ENCODE peak calls at places on chromosomes 16 and 17, in eight cellular contexts. G, Z, E, L, B, Q, O and X are unnamed samples.

GRCh38 chr17:45791935-45792334 is 7.8 kb downstream of the CRHR1 start:
- DNase-seq in Z (no peak), Q (no peak), G (peak), E (no peak), O (peak), B (no peak), L (no peak), X (no peak)

GRCh38 chr17:43832168-43832975 is 574 bp downstream of the MPP3 start:
- DNase-seq in L (no peak), E (peak), B (peak), Q (no peak), Z (peak), G (no peak), O (peak), X (no peak)

GRCh38 chr16:630024-630814 is 566 bp upstream of the WFIKKN1 start:
- DNase-seq in B (no peak), O (no peak), L (no peak), Q (no peak), Z (no peak), G (no peak), E (no peak), X (no peak)

GRCh38 chr16:4087990-4088577 is 28.2 kb downstream of the ADCY9 start:
- DNase-seq in O (no peak), Z (no peak), L (no peak), Q (no peak), G (no peak), E (no peak), B (no peak), X (no peak)

GRCh38 chr16:75042423-75043174 is 43.8 kb downstream of the ZNRF1 start:
- DNase-seq in Z (no peak), G (no peak), O (no peak), Q (no peak), L (no peak), E (no peak), B (peak), X (no peak)

GRCh38 chr17:42543190-42544079 is 7.4 kb downstream of the NAGLU start:
- DNase-seq in E (no peak), Q (no peak), L (no peak), O (no peak), Z (no peak), G (no peak), B (no peak), X (no peak)

GRCh38 chr17:15972497-15972951 is 27.0 kb downstream of the ZSWIM7 start:
- DNase-seq in O (peak), G (no peak), B (no peak), E (no peak), L (no peak), Z (no peak), Q (no peak), X (no peak)

GRCh38 chr16:50742521-50743150 is 750 bp downstream of the CYLD start:
- DNase-seq in Z (peak), L (no peak), G (no peak), O (peak), Q (no peak), B (peak), E (peak), X (no peak)

GRCh38 chr16:78894872-78895271 is 705.7 kb downstream of the MAF start:
- DNase-seq in G (no peak), Z (no peak), L (no peak), E (no peak), O (no peak), B (no peak), Q (no peak), X (no peak)

GRCh38 chr17:72976971-72977767 is 115.3 kb downstream of the SLC39A11 start:
- DNase-seq in E (peak), O (peak), G (peak), B (peak), Q (peak), L (no peak), Z (peak), X (peak)

GRCh38 chr17:83160443-83161297 is 81.3 kb downstream of the METRNL start:
- DNase-seq in B (peak), E (no peak), O (no peak), G (peak), L (no peak), Z (no peak), Q (no peak), X (no peak)

GRCh38 chr17:7852919-7853692 is 1.8 kb upstream of the TMEM88 start:
- DNase-seq in L (no peak), Z (peak), E (no peak), B (peak), Q (no peak), O (no peak), G (peak), X (no peak)

GRCh38 chr17:13099079-13099478 is 81.3 kb upstream of the ELAC2 start:
- DNase-seq in Z (no peak), G (no peak), L (no peak), B (no peak), O (no peak), Q (no peak), E (no peak), X (no peak)

GRCh38 chr16:86575754-86576557 is 2.4 kb upstream of the FOXL1 start:
- DNase-seq in Q (peak), Z (peak), B (peak), L (peak), G (no peak), O (peak), E (peak), X (peak)

GRCh38 chr17:2883544-2884203 is 87.4 kb downstream of the RAP1GAP2 start:
- DNase-seq in G (no peak), E (no peak), Q (no peak), Z (peak), O (peak), L (no peak), B (peak), X (no peak)

GRCh38 chr16:1012722-1013592 is 31.4 kb downstream of the SOX8 start:
- DNase-seq in O (no peak), G (no peak), Q (no peak), E (no peak), Z (no peak), L (no peak), B (no peak), X (no peak)

GRCh38 chr17:13688716-13689115 is 87.0 kb upstream of the HS3ST3A1 start:
- DNase-seq in Q (no peak), Z (no peak), L (no peak), E (no peak), G (no peak), O (no peak), B (no peak), X (no peak)

DNA sequence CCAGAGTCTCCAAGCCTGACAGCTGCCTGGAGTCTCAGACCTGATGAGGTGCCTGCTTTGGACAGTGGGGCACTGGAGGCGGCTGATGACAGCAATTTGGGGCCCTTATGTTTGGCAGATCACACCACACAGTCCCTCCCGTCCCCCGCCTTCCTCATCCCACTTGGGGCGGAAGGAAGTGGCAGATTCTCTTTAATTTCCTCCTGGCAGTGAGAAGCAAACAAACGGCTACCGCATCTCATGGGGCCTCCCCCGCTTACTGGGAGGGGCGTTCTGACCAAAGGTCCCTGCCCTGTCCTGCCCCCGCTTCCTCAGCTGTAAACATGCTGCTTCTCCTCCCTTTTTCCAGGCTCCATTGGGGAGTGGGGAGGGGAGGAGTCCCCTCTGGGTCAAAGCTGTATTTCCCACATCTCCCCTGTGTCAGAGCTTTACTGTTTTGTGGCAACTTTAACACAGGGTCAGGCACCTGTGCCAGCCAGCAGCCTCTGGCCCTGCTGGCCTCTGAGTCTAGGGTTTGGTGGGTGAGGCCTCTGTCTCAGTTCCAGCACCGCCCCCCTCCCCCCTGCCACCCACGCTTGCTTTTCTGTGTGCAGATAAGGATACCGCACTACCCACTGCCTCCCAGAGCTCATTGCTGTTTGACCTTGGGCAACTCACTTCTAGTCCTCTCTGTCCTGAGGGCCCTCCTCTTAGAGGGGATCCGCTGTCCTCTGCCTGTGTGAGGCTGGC is 5.4 kb upstream of the NFATC3 start:
- DNase-seq in L (no peak), Q (peak), Z (peak), E (no peak), B (peak), G (peak), O (no peak), X (no peak)
- H3K4me3 ChIP-seq in L (no peak), Q (no peak), Z (no peak), E (no peak), B (peak), G (no peak), O (no peak), X (no peak)

GRCh38 chr17:68734911-68735310 is 133.7 kb upstream of the FAM20A start:
- DNase-seq in O (no peak), E (no peak), Z (no peak), G (no peak), Q (no peak), B (no peak), L (no peak), X (no peak)

GRCh38 chr17:68738044-68738443 is 136.9 kb upstream of the FAM20A start:
- DNase-seq in E (peak), B (no peak), Z (no peak), O (no peak), L (no peak), Q (no peak), G (no peak), X (peak)

DNA sequence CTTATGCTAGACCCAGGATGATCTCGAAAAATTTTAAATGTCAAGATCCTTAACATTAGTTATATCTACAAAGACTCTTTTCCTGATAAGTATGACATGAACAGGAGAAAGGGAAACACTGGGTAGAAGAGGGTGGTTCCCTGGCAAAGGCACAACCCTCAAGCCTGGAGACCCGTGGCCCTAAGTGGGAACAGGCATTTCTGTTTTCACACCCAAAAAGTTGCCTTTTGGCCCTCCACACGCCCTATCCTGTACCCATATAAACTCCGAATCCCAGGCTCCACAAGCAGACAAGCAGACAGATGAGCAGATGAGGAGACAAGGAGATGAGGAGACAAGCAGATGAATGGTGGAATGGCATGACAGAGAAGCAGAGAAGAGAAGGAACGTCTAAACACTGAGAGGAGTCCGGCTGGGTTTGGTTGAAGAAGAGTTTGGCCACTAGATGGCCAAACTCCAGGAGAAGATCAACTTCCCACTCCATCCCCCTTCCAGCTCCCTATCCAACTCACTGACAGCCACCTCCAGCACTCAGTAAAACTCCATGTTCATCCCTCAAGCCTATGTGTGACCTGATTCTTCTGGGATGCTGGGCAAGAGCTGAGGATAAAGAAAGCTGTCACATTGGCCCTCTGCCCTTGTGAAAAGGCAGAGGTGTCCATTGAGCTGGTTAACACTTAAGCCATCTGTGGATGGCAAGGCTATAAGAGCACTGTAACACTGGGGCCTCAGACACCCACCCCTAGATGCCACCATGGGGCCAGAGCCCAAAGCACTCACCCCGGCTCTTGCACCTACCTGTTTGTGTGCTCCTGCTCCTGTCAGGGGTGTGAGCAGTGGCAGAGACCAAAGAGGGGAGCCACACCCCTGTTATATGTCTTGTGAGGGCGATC is 139.6 kb upstream of the FAM20A start:
- DNase-seq in L (no peak), Z (no peak), Q (no peak), G (no peak), E (no peak), B (no peak), O (no peak), X (no peak)
- TF ChIP-seq CTCF in L (peak), Z (no peak), Q (no peak), G (no peak), E (no peak), B (no peak), O (peak), X (peak)

DNA sequence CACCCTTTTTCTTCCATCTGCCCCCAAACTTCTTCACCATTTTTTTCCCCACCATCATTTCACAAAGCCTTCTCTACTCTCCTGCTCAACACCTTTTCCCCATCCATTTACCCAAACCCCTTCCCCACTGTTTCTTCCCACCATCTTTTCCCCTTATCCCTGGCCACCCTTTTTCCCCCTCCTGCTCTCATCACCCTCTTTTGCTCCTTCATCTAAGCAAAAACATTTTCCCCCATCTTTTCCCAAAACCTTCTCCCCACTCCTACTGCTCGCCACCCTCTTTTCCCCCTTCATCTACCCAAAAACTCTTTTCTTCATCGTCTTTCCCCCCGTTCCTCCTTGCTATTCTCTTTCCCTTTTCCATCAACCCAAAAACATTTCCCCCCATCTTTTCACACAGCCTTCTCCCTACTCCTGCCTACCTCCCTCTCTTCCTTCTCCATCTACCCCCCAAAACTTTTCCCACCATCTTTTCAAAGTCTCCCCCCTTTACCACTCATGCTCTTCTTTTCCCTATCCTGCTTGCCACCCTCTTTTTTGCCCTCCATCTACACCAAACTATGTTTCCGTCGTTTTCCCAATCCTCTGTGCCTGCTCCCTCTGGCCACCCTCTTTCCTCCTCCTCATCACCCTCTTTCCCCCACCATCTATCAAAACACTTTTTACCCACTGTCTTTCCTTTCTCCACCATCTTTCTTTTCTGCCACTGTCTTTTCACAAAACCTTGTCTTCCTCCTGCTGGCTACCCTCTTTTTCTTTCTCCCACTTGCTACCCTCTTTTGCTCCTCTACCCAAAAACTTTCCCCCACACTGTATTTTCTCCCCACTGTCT is 205.8 kb upstream of the WSB1 start:
- DNase-seq in Z (no peak), O (no peak), Q (no peak), L (no peak), G (no peak), B (no peak), E (no peak), X (no peak)
- H3K4me3 ChIP-seq in Z (no peak), O (no peak), Q (no peak), L (no peak), G (no peak), B (no peak), E (no peak), X (no peak)

GRCh38 chr16:89011909-89012621 is 35.1 kb upstream of the CBFA2T3 start:
- DNase-seq in L (no peak), O (no peak), E (no peak), G (no peak), Q (no peak), B (no peak), Z (no peak), X (no peak)

GRCh38 chr16:89012622-89012995 is 35.6 kb upstream of the CBFA2T3 start:
- DNase-seq in Q (no peak), E (no peak), G (no peak), O (no peak), Z (no peak), L (no peak), B (no peak), X (no peak)

GRCh38 chr16:89013111-89013510 is 36.1 kb upstream of the CBFA2T3 start:
- DNase-seq in L (no peak), Z (no peak), B (no peak), O (no peak), Q (no peak), G (no peak), E (no peak), X (no peak)

GRCh38 chr16:89009343-89010209 is 32.6 kb upstream of the CBFA2T3 start:
- DNase-seq in Z (peak), Q (no peak), L (no peak), O (peak), B (no peak), E (peak), G (no peak), X (no peak)

DNA sequence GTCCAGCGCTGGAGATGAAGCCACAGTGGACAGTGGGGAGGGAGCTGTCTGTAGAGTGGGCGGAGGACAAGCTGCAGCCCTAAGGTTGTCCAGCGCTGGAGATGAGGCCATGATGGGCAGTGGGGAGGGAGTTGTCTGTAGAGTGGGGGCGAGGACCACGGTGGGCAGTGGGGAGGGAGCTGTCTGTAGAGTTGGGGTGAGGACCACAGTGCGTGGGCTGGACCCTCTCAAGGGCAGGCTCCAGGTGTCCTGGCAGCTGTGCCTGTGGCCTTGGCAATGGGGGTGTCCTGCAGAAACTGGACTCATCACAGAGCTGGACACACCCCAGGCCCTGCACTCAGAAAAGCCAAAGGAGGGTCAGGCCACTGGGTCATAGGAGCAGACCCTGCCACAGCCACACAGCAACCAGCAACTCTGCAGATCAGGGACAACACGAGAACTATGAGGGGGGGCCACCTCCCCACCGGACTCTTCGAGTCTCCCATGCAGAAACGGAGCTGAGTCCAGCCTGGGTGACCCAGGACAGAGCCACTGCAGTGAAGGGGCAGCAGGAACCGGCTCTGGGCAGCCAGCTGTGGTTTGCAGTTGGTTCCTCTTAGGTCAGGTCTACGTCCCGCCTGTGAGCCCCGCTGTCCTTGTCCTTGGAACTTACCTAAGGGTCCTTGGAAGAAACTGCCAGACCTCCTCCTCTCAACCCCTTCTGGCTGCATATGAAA is 33.4 kb upstream of the CBFA2T3 start:
- DNase-seq in Q (no peak), Z (no peak), G (no peak), B (no peak), E (no peak), O (no peak), L (no peak), X (no peak)
- TF ChIP-seq CTCF in Q (no peak), Z (no peak), G (no peak), B (no peak), E (no peak), O (no peak), L (no peak), X (no peak)

GRCh38 chr17:35617505-35617904 is 30.4 kb downstream of the AP2B1 start:
- DNase-seq in B (no peak), Q (no peak), G (no peak), O (no peak), E (no peak), L (no peak), Z (no peak), X (no peak)
- H3K4me3 ChIP-seq in B (no peak), Q (no peak), G (no peak), O (no peak), E (no peak), L (no peak), Z (no peak), X (no peak)

GRCh38 chr16:19490619-19491018 is 31.3 kb downstream of the GDE1 start:
- DNase-seq in Z (no peak), L (no peak), Q (no peak), B (no peak), O (no peak), E (no peak), G (no peak), X (no peak)

GRCh38 chr16:19481291-19481690 is 40.6 kb downstream of the GDE1 start:
- DNase-seq in L (no peak), Z (no peak), G (no peak), B (no peak), Q (no peak), O (no peak), E (peak), X (no peak)

GRCh38 chr16:19481769-19482168 is 40.1 kb downstream of the GDE1 start:
- DNase-seq in O (no peak), G (no peak), B (no peak), Q (no peak), E (no peak), L (no peak), Z (no peak), X (no peak)

GRCh38 chr16:19488213-19488640 is 33.7 kb downstream of the GDE1 start:
- DNase-seq in Z (peak), E (no peak), L (no peak), B (no peak), O (no peak), G (no peak), Q (no peak), X (no peak)

DNA sequence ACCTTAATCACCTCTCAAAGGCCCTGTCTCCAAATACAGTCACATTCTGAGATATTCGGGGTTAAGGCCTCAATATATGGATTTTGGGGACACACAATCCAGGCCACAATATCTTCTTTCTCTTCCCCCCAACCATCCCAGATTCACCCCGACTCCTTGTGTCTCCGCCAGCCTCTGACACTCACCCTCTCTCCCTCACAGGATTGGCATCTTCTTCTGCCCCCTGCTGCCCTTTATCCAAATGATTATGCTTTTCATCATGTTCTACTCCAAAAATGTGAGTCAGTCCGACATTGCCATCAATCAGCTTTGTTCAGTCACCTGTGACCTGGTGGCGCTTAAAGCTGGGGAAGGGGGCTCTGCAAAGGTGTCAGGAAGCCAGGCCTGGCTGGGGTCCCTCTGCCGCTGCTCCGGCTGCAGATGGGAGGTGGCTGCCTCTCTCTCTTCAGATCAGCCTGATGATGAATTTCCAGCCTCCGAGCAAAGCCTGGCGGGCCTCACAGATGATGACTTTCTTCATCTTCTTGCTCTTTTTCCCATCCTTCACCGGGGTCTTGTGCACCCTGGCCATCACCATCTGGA is 35.1 kb downstream of the GDE1 start:
- DNase-seq in E (no peak), Q (no peak), O (no peak), G (no peak), B (no peak), Z (no peak), L (no peak), X (no peak)
- TF ChIP-seq CTCF in E (no peak), Q (no peak), O (peak), G (no peak), B (no peak), Z (no peak), L (peak), X (peak)